ENCODE peak calls at places on chromosomes 7 and 10, in eight cellular contexts. One of them, this sample, is unnamed.
A peak's percentile ranks its signal among the peaks of the same experiment; 100 is the strongest.

GRCh38 chr10:131532745-131533341 is 221.3 kb upstream of the TCERG1L start:
- DNase-seq in activated naive CD8-positive, alpha-beta T cell treated with anti-CD3 and anti-CD28 coated beads, Interleukin-2, amount 50 U/mL, for 24 hours: no peak
- DNase-seq in EH: no peak
- DNase-seq in neural progenitor cell: no peak
- DNase-seq in NAMALWA: no peak
- DNase-seq in AG04450: no peak
- DNase-seq in NCI-H1417: no peak
- DNase-seq in stimulated activated CD4-positive, alpha-beta T cell treated with anti-CD3 and anti-CD28 coated beads, Interleukin-12 subunit alpha, Interleukin-12 subunit beta, amount 100 ng/mL, for 48 hours: no peak
- DNase-seq in this sample: no peak

GRCh38 chr7:29563590-29564454 is at the start of gene PRR15:
- DNase-seq in activated naive CD8-positive, alpha-beta T cell treated with anti-CD3 and anti-CD28 coated beads, Interleukin-2, amount 50 U/mL, for 24 hours: peak; percentile 7
- DNase-seq in EH: no peak
- DNase-seq in neural progenitor cell: peak; percentile 81
- DNase-seq in NAMALWA: no peak
- DNase-seq in AG04450: no peak
- DNase-seq in NCI-H1417: peak; percentile 36
- DNase-seq in stimulated activated CD4-positive, alpha-beta T cell treated with anti-CD3 and anti-CD28 coated beads, Interleukin-12 subunit alpha, Interleukin-12 subunit beta, amount 100 ng/mL, for 48 hours: no peak
- DNase-seq in this sample: no peak

GRCh38 chr7:159049266-159050025 is 95.2 kb downstream of the VIPR2 start:
- DNase-seq in activated naive CD8-positive, alpha-beta T cell treated with anti-CD3 and anti-CD28 coated beads, Interleukin-2, amount 50 U/mL, for 24 hours: no peak
- DNase-seq in EH: no peak
- DNase-seq in neural progenitor cell: no peak
- DNase-seq in NAMALWA: no peak
- DNase-seq in AG04450: no peak
- DNase-seq in NCI-H1417: no peak
- DNase-seq in stimulated activated CD4-positive, alpha-beta T cell treated with anti-CD3 and anti-CD28 coated beads, Interleukin-12 subunit alpha, Interleukin-12 subunit beta, amount 100 ng/mL, for 48 hours: no peak
- DNase-seq in this sample: no peak

GRCh38 chr7:137538361-137538762 is 194.8 kb upstream of the PTN start:
- DNase-seq in activated naive CD8-positive, alpha-beta T cell treated with anti-CD3 and anti-CD28 coated beads, Interleukin-2, amount 50 U/mL, for 24 hours: no peak
- DNase-seq in EH: peak; percentile 78
- DNase-seq in neural progenitor cell: no peak
- DNase-seq in NAMALWA: no peak
- DNase-seq in AG04450: peak; percentile 55
- DNase-seq in NCI-H1417: no peak
- DNase-seq in stimulated activated CD4-positive, alpha-beta T cell treated with anti-CD3 and anti-CD28 coated beads, Interleukin-12 subunit alpha, Interleukin-12 subunit beta, amount 100 ng/mL, for 48 hours: no peak
- DNase-seq in this sample: no peak

GRCh38 chr7:83276250-83276649 is 113.6 kb upstream of the PCLO start:
- DNase-seq in activated naive CD8-positive, alpha-beta T cell treated with anti-CD3 and anti-CD28 coated beads, Interleukin-2, amount 50 U/mL, for 24 hours: no peak
- DNase-seq in EH: no peak
- DNase-seq in neural progenitor cell: no peak
- DNase-seq in NAMALWA: no peak
- DNase-seq in AG04450: no peak
- DNase-seq in NCI-H1417: no peak
- DNase-seq in stimulated activated CD4-positive, alpha-beta T cell treated with anti-CD3 and anti-CD28 coated beads, Interleukin-12 subunit alpha, Interleukin-12 subunit beta, amount 100 ng/mL, for 48 hours: no peak
- DNase-seq in this sample: no peak

GRCh38 chr10:13091816-13092215 is 8.1 kb upstream of the OPTN start:
- DNase-seq in activated naive CD8-positive, alpha-beta T cell treated with anti-CD3 and anti-CD28 coated beads, Interleukin-2, amount 50 U/mL, for 24 hours: no peak
- DNase-seq in EH: no peak
- DNase-seq in neural progenitor cell: no peak
- DNase-seq in NAMALWA: no peak
- DNase-seq in AG04450: no peak
- DNase-seq in NCI-H1417: no peak
- DNase-seq in stimulated activated CD4-positive, alpha-beta T cell treated with anti-CD3 and anti-CD28 coated beads, Interleukin-12 subunit alpha, Interleukin-12 subunit beta, amount 100 ng/mL, for 48 hours: no peak
- DNase-seq in this sample: no peak

GRCh38 chr7:44307301-44307900 is 18.0 kb downstream of the CAMK2B start:
- DNase-seq in activated naive CD8-positive, alpha-beta T cell treated with anti-CD3 and anti-CD28 coated beads, Interleukin-2, amount 50 U/mL, for 24 hours: peak; percentile 30
- DNase-seq in EH: peak; percentile 82
- DNase-seq in neural progenitor cell: peak; percentile 63
- DNase-seq in NAMALWA: peak; percentile 26
- DNase-seq in AG04450: no peak
- DNase-seq in NCI-H1417: no peak
- DNase-seq in stimulated activated CD4-positive, alpha-beta T cell treated with anti-CD3 and anti-CD28 coated beads, Interleukin-12 subunit alpha, Interleukin-12 subunit beta, amount 100 ng/mL, for 48 hours: no peak
- DNase-seq in this sample: peak; percentile 72

GRCh38 chr10:78307576-78307975 is 273.9 kb downstream of the RPS24 start:
- DNase-seq in activated naive CD8-positive, alpha-beta T cell treated with anti-CD3 and anti-CD28 coated beads, Interleukin-2, amount 50 U/mL, for 24 hours: no peak
- DNase-seq in EH: no peak
- DNase-seq in neural progenitor cell: no peak
- DNase-seq in NAMALWA: no peak
- DNase-seq in AG04450: no peak
- DNase-seq in NCI-H1417: no peak
- DNase-seq in stimulated activated CD4-positive, alpha-beta T cell treated with anti-CD3 and anti-CD28 coated beads, Interleukin-12 subunit alpha, Interleukin-12 subunit beta, amount 100 ng/mL, for 48 hours: no peak
- DNase-seq in this sample: no peak

GRCh38 chr7:2478800-2479199 is 2.6 kb upstream of the GRIFIN start:
- DNase-seq in activated naive CD8-positive, alpha-beta T cell treated with anti-CD3 and anti-CD28 coated beads, Interleukin-2, amount 50 U/mL, for 24 hours: no peak
- DNase-seq in EH: no peak
- DNase-seq in neural progenitor cell: no peak
- DNase-seq in NAMALWA: no peak
- DNase-seq in AG04450: no peak
- DNase-seq in NCI-H1417: no peak
- DNase-seq in stimulated activated CD4-positive, alpha-beta T cell treated with anti-CD3 and anti-CD28 coated beads, Interleukin-12 subunit alpha, Interleukin-12 subunit beta, amount 100 ng/mL, for 48 hours: no peak
- DNase-seq in this sample: no peak

GRCh38 chr7:128188396-128189230 is 52.5 kb upstream of the LEP start:
- DNase-seq in activated naive CD8-positive, alpha-beta T cell treated with anti-CD3 and anti-CD28 coated beads, Interleukin-2, amount 50 U/mL, for 24 hours: no peak
- DNase-seq in EH: no peak
- DNase-seq in neural progenitor cell: no peak
- DNase-seq in NAMALWA: no peak
- DNase-seq in AG04450: no peak
- DNase-seq in NCI-H1417: no peak
- DNase-seq in stimulated activated CD4-positive, alpha-beta T cell treated with anti-CD3 and anti-CD28 coated beads, Interleukin-12 subunit alpha, Interleukin-12 subunit beta, amount 100 ng/mL, for 48 hours: no peak
- DNase-seq in this sample: no peak